ENCODE peak calls at places on chromosomes 13 and 19, in five cellular contexts. I is stomach, G is tibial artery, N is tibial nerve, L is fibroblast of lung. P is an unnamed sample.

GRCh38 chr19:11382898-11383705 is 1.0 kb downstream of the EPOR start:
- DNase-seq in L (no peak), I (peak; percentile 71), N (peak; percentile 14), G (peak; percentile 39), P (peak; percentile 35)

GRCh38 chr19:19170053-19170945 is at the start of gene MEF2B:
- DNase-seq in N (peak; percentile 42), L (peak; percentile 59), G (peak; percentile 47), I (peak; percentile 88), P (no peak)

GRCh38 chr13:109727251-109727650 is 59.1 kb downstream of the IRS2 start:
- DNase-seq in N (no peak), I (peak; percentile 59), L (no peak), G (no peak), P (no peak)

GRCh38 chr19:33220115-33220514 is 5.5 kb downstream of the SLC7A10 start:
- DNase-seq in L (no peak), N (no peak), G (no peak), I (no peak), P (no peak)

GRCh38 chr19:42249149-42249750 is 5.7 kb downstream of the ERF start:
- DNase-seq in I (no peak), N (no peak), L (no peak), G (no peak), P (no peak)

GRCh38 chr19:7450243-7451223 is 38.3 kb downstream of the PEX11G start:
- DNase-seq in I (no peak), G (no peak), L (peak; percentile 38), N (no peak), P (no peak)

GRCh38 chr13:67437246-67437645 is 207.1 kb upstream of the PCDH9 start:
- DNase-seq in G (no peak), L (no peak), N (no peak), I (no peak), P (no peak)

GRCh38 chr19:14146789-14147216 is 10.4 kb upstream of the ASF1B start:
- DNase-seq in L (peak; percentile 81), I (no peak), N (no peak), G (no peak), P (peak; percentile 54)

GRCh38 chr19:47445937-47446402 is 25.7 kb downstream of the SLC8A2 start:
- DNase-seq in G (no peak), L (no peak), I (peak; percentile 43), N (no peak), P (peak; percentile 62)

GRCh38 chr19:56547535-56547934 is 8.8 kb downstream of the ZFP28 start:
- DNase-seq in I (no peak), G (no peak), L (no peak), N (no peak), P (no peak)

GRCh38 chr13:51603716-51604115 is 19.5 kb downstream of the WDFY2 start:
- DNase-seq in I (no peak), L (no peak), N (no peak), G (no peak), P (no peak)

GRCh38 chr13:57739089-57739488 is 107.5 kb downstream of the PCDH17 start:
- DNase-seq in I (no peak), N (no peak), G (no peak), L (no peak), P (no peak)

GRCh38 chr19:12034610-12035009 is 869 bp downstream of the ZNF433 start:
- DNase-seq in N (peak; percentile 8), L (no peak), I (no peak), G (no peak), P (no peak)

GRCh38 chr19:44897835-44898234 is 6.8 kb downstream of the TOMM40 start:
- DNase-seq in G (no peak), I (no peak), N (no peak), L (no peak), P (no peak)

GRCh38 chr13:98838776-98839175 is 86.3 kb upstream of the SLC15A1 start:
- DNase-seq in N (no peak), I (no peak), G (no peak), L (peak; percentile 69), P (no peak)

GRCh38 chr19:58170860-58171259 is 12.0 kb upstream of the ZNF274 start:
- DNase-seq in N (no peak), L (peak; percentile 44), I (no peak), G (no peak), P (peak; percentile 40)

GRCh38 chr13:80086304-80086721 is 254.6 kb downstream of the SPRY2 start:
- DNase-seq in L (peak; percentile 58), N (no peak), G (no peak), I (no peak), P (no peak)

GRCh38 chr19:45100202-45100600 is 7.2 kb downstream of the PPP1R37 start:
- DNase-seq in N (no peak), L (no peak), I (no peak), G (no peak), P (no peak)

GRCh38 chr13:63517376-63517775 is 2101.7 kb upstream of the PCDH20 start:
- DNase-seq in L (peak; percentile 69), I (no peak), N (no peak), G (no peak), P (no peak)

GRCh38 chr19:5059191-5059579 is 90.3 kb downstream of the KDM4B start:
- DNase-seq in N (no peak), I (no peak), L (no peak), G (no peak), P (no peak)

GRCh38 chr19:55369651-55370304 is 485 bp downstream of the IL11 start:
- DNase-seq in L (peak; percentile 79), N (no peak), G (no peak), I (no peak), P (peak; percentile 43)

GRCh38 chr19:34960103-34960805 is 3.8 kb downstream of the ZNF792 start:
- DNase-seq in N (no peak), G (no peak), L (peak; percentile 94), I (no peak), P (no peak)
- H3K9me3 ChIP-seq in N (peaks cover 62% of the 10 kb centered on the region), G (peaks cover 58% of the 10 kb centered on the region), L (peaks cover 14% of the 10 kb centered on the region), I (peaks cover 65% of the 10 kb centered on the region), P (peaks cover 36% of the 10 kb centered on the region)

GRCh38 chr19:3138268-3138667 is 2.4 kb downstream of the GNA15 start:
- DNase-seq in I (no peak), L (no peak), G (no peak), N (no peak), P (no peak)

GRCh38 chr19:3136684-3137055 is 837 bp downstream of the GNA15 start:
- DNase-seq in I (no peak), L (no peak), N (no peak), G (no peak), P (no peak)

GRCh38 chr19:3135961-3136683 is at the start of gene GNA15:
- DNase-seq in L (no peak), G (no peak), I (peak; percentile 61), N (no peak), P (no peak)

GRCh38 chr19:3133793-3134116 is 2.1 kb upstream of the GNA15 start:
- DNase-seq in I (no peak), N (no peak), G (no peak), L (no peak), P (no peak)

DNA sequence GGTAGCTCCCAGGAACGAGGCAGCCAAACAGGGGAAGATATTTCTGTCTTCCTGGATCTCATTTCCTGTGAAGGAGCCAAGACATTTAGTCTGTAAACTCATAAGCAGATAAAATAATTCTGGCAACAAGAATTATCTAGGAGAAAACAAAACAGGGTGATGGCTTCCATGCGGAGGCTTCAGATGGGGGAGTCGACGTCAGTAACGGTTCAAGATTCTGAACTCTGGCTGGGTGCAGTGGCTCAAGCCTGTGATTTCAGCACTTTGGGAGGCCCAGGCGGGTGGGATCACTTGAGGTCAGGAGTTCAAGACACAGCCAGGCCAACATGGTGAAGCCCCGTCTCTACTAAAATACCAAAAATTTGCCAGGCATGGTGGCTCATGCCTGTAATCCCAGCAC is 1.3 kb downstream of the GNA15 start:
- DNase-seq in L (no peak), N (no peak), G (no peak), I (no peak), P (no peak)
- H3K36me3 ChIP-seq in L (no peaks in the 10 kb centered on the region), N (no peaks in the 10 kb centered on the region), G (no peaks in the 10 kb centered on the region), I (no peaks in the 10 kb centered on the region), P (no peaks in the 10 kb centered on the region)

GRCh38 chr19:22620912-22621311 is 13.2 kb upstream of the ZNF492 start:
- DNase-seq in N (no peak), I (no peak), G (no peak), L (no peak), P (no peak)

GRCh38 chr19:22622020-22622419 is 12.1 kb upstream of the ZNF492 start:
- DNase-seq in G (peak; percentile 11), N (no peak), I (no peak), L (no peak), P (no peak)

GRCh38 chr19:22625266-22626035 is 8.7 kb upstream of the ZNF492 start:
- DNase-seq in I (no peak), N (no peak), G (no peak), L (no peak), P (no peak)

GRCh38 chr19:22622901-22623840 is 11.0 kb upstream of the ZNF492 start:
- DNase-seq in I (no peak), G (no peak), L (no peak), N (no peak), P (no peak)

GRCh38 chr19:22623841-22624221 is 10.3 kb upstream of the ZNF492 start:
- DNase-seq in G (no peak), N (no peak), I (no peak), L (no peak), P (no peak)
- H3K9me3 ChIP-seq in G (no peaks in the 10 kb centered on the region), N (peaks cover 18% of the 10 kb centered on the region), I (peaks cover 85% of the 10 kb centered on the region), L (no peaks in the 10 kb centered on the region), P (no peaks in the 10 kb centered on the region)

GRCh38 chr13:90477194-90477593 is 870.3 kb upstream of the MIR17HG start:
- DNase-seq in I (no peak), L (peak; percentile 4), N (no peak), G (no peak), P (no peak)
- H3K36me3 ChIP-seq in I (no peaks in the 10 kb centered on the region), L (no peaks in the 10 kb centered on the region), N (no peaks in the 10 kb centered on the region), G (no peaks in the 10 kb centered on the region), P (no peaks in the 10 kb centered on the region)

P was measured in MG63.